ENCODE peak calls at places on chromosomes 5 and 9, in nine cellular contexts. Q is endothelial cell; X is mesothelial cell of epicardium; V is CD8-positive, alpha-beta T cell; W is left lung; M is Caco-2; B is cardiac muscle cell; D is gastrocnemius medialis; P is transverse colon. L is an unnamed sample.

GRCh38 chr5:138874771-138875628 is at the start of gene LRRTM2:
- DNase-seq in Q (no peak), X (no peak), V (no peak), W (no peak), M (no peak), B (peak), D (no peak), P (no peak), L (no peak)

GRCh38 chr9:114606597-114607207 is 4.4 kb upstream of the TMEM268 start:
- DNase-seq in Q (no peak), X (no peak), V (no peak), W (no peak), M (no peak), B (peak), D (no peak), P (no peak), L (no peak)

GRCh38 chr9:137064027-137064879 is 6.1 kb downstream of the SAPCD2 start:
- DNase-seq in Q (peak), X (no peak), V (no peak), W (no peak), M (peak), B (peak), D (no peak), P (peak), L (peak)

GRCh38 chr9:526904-527591 is 312.4 kb downstream of the DOCK8 start:
- DNase-seq in Q (no peak), X (no peak), V (no peak), W (no peak), M (no peak), B (no peak), D (no peak), P (no peak), L (no peak)

GRCh38 chr5:147391781-147392180 is 118.1 kb downstream of the DPYSL3 start:
- DNase-seq in Q (peak), X (no peak), V (no peak), W (no peak), M (peak), B (peak), D (peak), P (peak), L (peak)

GRCh38 chr9:69083321-69083720 is 47.8 kb downstream of the FXN start:
- DNase-seq in Q (no peak), X (no peak), V (no peak), W (no peak), M (no peak), B (no peak), D (no peak), P (no peak), L (no peak)

GRCh38 chr9:125359011-125359410 is 97.4 kb downstream of the GAPVD1 start:
- DNase-seq in Q (no peak), X (no peak), V (no peak), W (no peak), M (no peak), B (no peak), D (no peak), P (no peak), L (no peak)

GRCh38 chr5:169652057-169652456 is 15.0 kb downstream of the DOCK2 start:
- DNase-seq in Q (no peak), X (no peak), V (no peak), W (no peak), M (no peak), B (no peak), D (no peak), P (no peak), L (no peak)

GRCh38 chr9:135960328-135961276 is 571 bp downstream of the UBAC1 start:
- DNase-seq in Q (peak), X (no peak), V (peak), W (no peak), M (peak), B (peak), D (no peak), P (peak), L (no peak)

GRCh38 chr5:172148381-172148780 is 39.6 kb downstream of the STK10 start:
- DNase-seq in Q (no peak), X (no peak), V (no peak), W (no peak), M (no peak), B (no peak), D (no peak), P (no peak), L (no peak)

GRCh38 chr9:124975131-124975530 is 34.2 kb upstream of the GOLGA1 start:
- DNase-seq in Q (no peak), X (no peak), V (no peak), W (no peak), M (no peak), B (peak), D (no peak), P (no peak), L (no peak)

GRCh38 chr5:149264432-149265069 is 7.1 kb upstream of the AFAP1L1 start:
- DNase-seq in Q (peak), X (no peak), V (peak), W (no peak), M (peak), B (no peak), D (no peak), P (peak), L (peak)

GRCh38 chr9:88577256-88577655 is 42.3 kb downstream of the NXNL2 start:
- DNase-seq in Q (no peak), X (no peak), V (no peak), W (no peak), M (no peak), B (no peak), D (no peak), P (no peak), L (no peak)

GRCh38 chr9:97855486-97855875 is 2.5 kb downstream of the FOXE1 start:
- DNase-seq in Q (no peak), X (no peak), V (no peak), W (no peak), M (no peak), B (no peak), D (no peak), P (no peak), L (no peak)

GRCh38 chr9:97853056-97853843 is at the start of gene FOXE1:
- DNase-seq in Q (no peak), X (no peak), V (no peak), W (no peak), M (no peak), B (no peak), D (no peak), P (no peak), L (peak)

GRCh38 chr9:97852399-97853055 is 499 bp upstream of the FOXE1 start:
- DNase-seq in Q (no peak), X (no peak), V (no peak), W (no peak), M (no peak), B (no peak), D (no peak), P (no peak), L (no peak)

GRCh38 chr9:97854696-97855485 is 1.9 kb downstream of the FOXE1 start:
- DNase-seq in Q (no peak), X (no peak), V (no peak), W (no peak), M (no peak), B (no peak), D (no peak), P (no peak), L (peak)

DNA sequence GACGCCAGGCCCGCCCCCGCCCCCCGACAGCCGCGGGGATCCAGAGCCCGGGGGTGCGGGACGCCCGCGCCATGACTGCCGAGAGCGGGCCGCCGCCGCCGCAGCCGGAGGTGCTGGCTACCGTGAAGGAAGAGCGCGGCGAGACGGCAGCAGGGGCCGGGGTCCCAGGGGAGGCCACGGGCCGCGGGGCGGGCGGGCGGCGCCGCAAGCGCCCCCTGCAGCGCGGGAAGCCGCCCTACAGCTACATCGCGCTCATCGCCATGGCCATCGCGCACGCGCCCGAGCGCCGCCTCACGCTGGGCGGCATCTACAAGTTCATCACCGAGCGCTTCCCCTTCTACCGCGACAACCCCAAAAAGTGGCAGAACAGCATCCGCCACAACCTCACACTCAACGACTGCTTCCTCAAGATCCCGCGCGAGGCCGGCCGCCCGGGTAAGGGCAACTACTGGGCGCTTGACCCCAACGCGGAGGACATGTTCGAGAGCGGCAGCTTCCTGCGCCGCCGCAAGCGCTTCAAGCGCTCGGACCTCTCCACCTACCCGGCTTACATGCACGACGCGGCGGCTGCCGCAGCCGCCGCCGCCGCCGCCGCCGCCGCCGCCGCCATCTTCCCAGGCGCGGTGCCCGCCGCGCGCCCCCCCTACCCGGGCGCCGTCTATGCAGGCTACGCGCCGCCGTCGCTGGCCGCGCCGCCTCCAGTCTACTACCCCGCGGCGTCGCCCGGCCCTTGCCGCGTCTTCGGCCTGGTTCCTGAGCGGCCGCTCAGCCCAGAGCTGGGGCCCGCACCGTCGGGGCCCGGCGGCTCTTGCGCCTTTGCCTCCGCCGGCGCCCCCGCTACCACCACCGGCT is 1.0 kb downstream of the FOXE1 start:
- DNase-seq in Q (peak), X (no peak), V (peak), W (no peak), M (no peak), B (peak), D (no peak), P (no peak), L (peak)
- TF ChIP-seq CTCF in Q (peak), X (no peak), V (peak), W (no peak), M (no peak), B (no peak), D (no peak), P (no peak), L (peak)

GRCh38 chr5:124022966-124023365 is 511.0 kb downstream of the CSNK1G3 start:
- DNase-seq in Q (no peak), X (no peak), V (no peak), W (no peak), M (no peak), B (no peak), D (no peak), P (no peak), L (no peak)

GRCh38 chr5:124025306-124025705 is 513.3 kb downstream of the CSNK1G3 start:
- DNase-seq in Q (no peak), X (no peak), V (no peak), W (no peak), M (no peak), B (no peak), D (no peak), P (no peak), L (no peak)

DNA sequence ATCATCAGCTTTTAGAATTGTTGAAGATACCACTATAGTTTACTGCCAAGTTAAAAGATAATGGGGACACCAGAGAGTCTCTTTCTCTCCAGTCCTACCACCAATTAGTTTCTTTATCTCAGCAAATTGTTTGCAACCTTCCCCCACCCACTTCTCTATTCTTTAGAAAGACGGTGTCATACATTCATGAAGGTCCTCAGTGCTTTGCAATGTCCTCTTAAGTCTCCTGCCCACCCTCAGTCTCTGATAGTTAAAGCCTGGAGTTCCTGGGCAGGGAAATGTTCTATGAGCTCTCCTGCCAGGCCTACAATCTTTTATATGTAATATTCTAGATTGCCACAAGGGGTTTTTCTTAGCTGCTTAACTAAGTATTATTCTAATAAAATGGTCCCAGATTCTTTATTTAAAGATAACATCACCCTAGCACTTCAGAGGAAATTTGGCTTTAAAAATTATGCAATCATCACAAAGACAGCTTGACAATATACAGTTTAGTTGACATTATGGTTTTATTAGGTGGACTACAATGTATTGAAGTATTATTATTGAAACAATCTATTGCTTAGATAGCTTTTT is 509.2 kb downstream of the CSNK1G3 start:
- DNase-seq in Q (no peak), X (no peak), V (no peak), W (no peak), M (no peak), B (no peak), D (no peak), P (no peak), L (no peak)
- TF ChIP-seq CTCF in Q (peak), X (peak), V (no peak), W (no peak), M (no peak), B (no peak), D (no peak), P (no peak), L (no peak)

DNA sequence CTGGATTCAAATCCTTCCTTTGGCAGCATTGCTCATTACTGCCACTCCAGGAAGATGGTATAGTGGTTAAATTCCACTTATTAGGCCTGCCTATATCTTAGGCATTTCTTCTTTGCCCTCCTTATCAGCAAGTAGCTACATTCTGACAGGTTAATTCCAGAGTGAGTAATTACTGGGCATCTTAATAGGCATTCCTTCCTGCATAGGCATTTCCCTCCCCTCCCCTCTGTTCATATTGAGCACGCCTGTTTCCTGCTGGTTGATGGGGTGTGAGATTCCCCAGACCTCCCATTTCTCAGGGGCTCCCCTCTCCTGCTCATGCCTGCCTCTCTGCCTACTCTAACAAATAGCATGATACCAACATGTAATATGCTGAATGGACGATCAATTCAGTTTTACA is 305.9 kb downstream of the CYLC2 start:
- DNase-seq in Q (no peak), X (no peak), V (no peak), W (no peak), M (no peak), B (no peak), D (no peak), P (no peak), L (no peak)
- TF ChIP-seq CTCF in Q (no peak), X (no peak), V (no peak), W (no peak), M (no peak), B (no peak), D (no peak), P (no peak), L (no peak)

GRCh38 chr9:83330207-83331196 is 207.7 kb downstream of the FRMD3 start:
- DNase-seq in Q (no peak), X (no peak), V (no peak), W (no peak), M (no peak), B (no peak), D (no peak), P (no peak), L (no peak)
- TF ChIP-seq CTCF in Q (no peak), X (no peak), V (no peak), W (no peak), M (no peak), B (peak), D (no peak), P (no peak), L (no peak)

GRCh38 chr5:53425598-53426516 is 54.6 kb upstream of the FST start:
- DNase-seq in Q (peak), X (no peak), V (no peak), W (no peak), M (peak), B (peak), D (no peak), P (peak), L (peak)
- TF ChIP-seq CTCF in Q (peak), X (peak), V (no peak), W (peak), M (peak), B (peak), D (no peak), P (peak), L (peak)

GRCh38 chr9:25716220-25716872 is 38.1 kb upstream of the TUSC1 start:
- DNase-seq in Q (peak), X (no peak), V (no peak), W (no peak), M (peak), B (peak), D (no peak), P (peak), L (peak)
- TF ChIP-seq CTCF in Q (no peak), X (peak), V (no peak), W (peak), M (no peak), B (peak), D (no peak), P (peak), L (peak)

L was measured in nephron progenitor cell.